ENCODE peak calls at places on chromosomes 12 and 14, in five cellular contexts. One of them, this sample, is unnamed.

GRCh38 chr12:76784600-76785051 is 20.7 kb downstream of the ZDHHC17 start:
- DNase-seq in stimulated activated CD4-positive, alpha-beta T cell treated with anti-CD3 and anti-CD28 coated beads, TNF-alpha, amount 100 ng/mL, for 1 hour: no peak
- DNase-seq in activated naive CD8-positive, alpha-beta T cell treated with anti-CD3 and anti-CD28 coated beads, Interleukin-2, amount 50 U/mL, for 24 hours: no peak
- DNase-seq in GM04503: peak
- DNase-seq in fibroblast of mammary gland: peak
- DNase-seq in this sample: no peak

GRCh38 chr12:5626146-5626545 is 194.2 kb downstream of the NTF3 start:
- DNase-seq in stimulated activated CD4-positive, alpha-beta T cell treated with anti-CD3 and anti-CD28 coated beads, TNF-alpha, amount 100 ng/mL, for 1 hour: no peak
- DNase-seq in GM04503: no peak
- DNase-seq in fibroblast of mammary gland: no peak
- DNase-seq in activated naive CD8-positive, alpha-beta T cell treated with anti-CD3 and anti-CD28 coated beads, Interleukin-2, amount 50 U/mL, for 24 hours: no peak
- DNase-seq in this sample: no peak

GRCh38 chr12:15590180-15590826 is 198.9 kb downstream of the EPS8 start:
- DNase-seq in activated naive CD8-positive, alpha-beta T cell treated with anti-CD3 and anti-CD28 coated beads, Interleukin-2, amount 50 U/mL, for 24 hours: peak
- DNase-seq in GM04503: peak
- DNase-seq in fibroblast of mammary gland: peak
- DNase-seq in stimulated activated CD4-positive, alpha-beta T cell treated with anti-CD3 and anti-CD28 coated beads, TNF-alpha, amount 100 ng/mL, for 1 hour: peak
- DNase-seq in this sample: peak

GRCh38 chr12:127819066-127819465 is 447.9 kb upstream of the TMEM132C start:
- DNase-seq in stimulated activated CD4-positive, alpha-beta T cell treated with anti-CD3 and anti-CD28 coated beads, TNF-alpha, amount 100 ng/mL, for 1 hour: no peak
- DNase-seq in GM04503: no peak
- DNase-seq in activated naive CD8-positive, alpha-beta T cell treated with anti-CD3 and anti-CD28 coated beads, Interleukin-2, amount 50 U/mL, for 24 hours: no peak
- DNase-seq in fibroblast of mammary gland: peak
- DNase-seq in this sample: no peak

GRCh38 chr12:95623554-95624170 is 72.4 kb upstream of the USP44 start:
- DNase-seq in GM04503: peak
- DNase-seq in fibroblast of mammary gland: peak
- DNase-seq in stimulated activated CD4-positive, alpha-beta T cell treated with anti-CD3 and anti-CD28 coated beads, TNF-alpha, amount 100 ng/mL, for 1 hour: no peak
- DNase-seq in activated naive CD8-positive, alpha-beta T cell treated with anti-CD3 and anti-CD28 coated beads, Interleukin-2, amount 50 U/mL, for 24 hours: peak
- DNase-seq in this sample: no peak

GRCh38 chr12:943051-943450 is 6.4 kb downstream of the RAD52 start:
- DNase-seq in activated naive CD8-positive, alpha-beta T cell treated with anti-CD3 and anti-CD28 coated beads, Interleukin-2, amount 50 U/mL, for 24 hours: no peak
- DNase-seq in stimulated activated CD4-positive, alpha-beta T cell treated with anti-CD3 and anti-CD28 coated beads, TNF-alpha, amount 100 ng/mL, for 1 hour: no peak
- DNase-seq in fibroblast of mammary gland: no peak
- DNase-seq in GM04503: no peak
- DNase-seq in this sample: no peak

GRCh38 chr14:94682736-94683135 is 70.5 kb downstream of the SERPINA3 start:
- DNase-seq in GM04503: no peak
- DNase-seq in activated naive CD8-positive, alpha-beta T cell treated with anti-CD3 and anti-CD28 coated beads, Interleukin-2, amount 50 U/mL, for 24 hours: no peak
- DNase-seq in stimulated activated CD4-positive, alpha-beta T cell treated with anti-CD3 and anti-CD28 coated beads, TNF-alpha, amount 100 ng/mL, for 1 hour: no peak
- DNase-seq in fibroblast of mammary gland: no peak
- DNase-seq in this sample: no peak

GRCh38 chr14:70735043-70735442 is 74.3 kb downstream of the MAP3K9 start:
- DNase-seq in GM04503: no peak
- DNase-seq in stimulated activated CD4-positive, alpha-beta T cell treated with anti-CD3 and anti-CD28 coated beads, TNF-alpha, amount 100 ng/mL, for 1 hour: no peak
- DNase-seq in fibroblast of mammary gland: peak
- DNase-seq in activated naive CD8-positive, alpha-beta T cell treated with anti-CD3 and anti-CD28 coated beads, Interleukin-2, amount 50 U/mL, for 24 hours: no peak
- DNase-seq in this sample: no peak

GRCh38 chr14:104460920-104461651 is 118.5 kb upstream of the C14orf180 start:
- DNase-seq in GM04503: no peak
- DNase-seq in stimulated activated CD4-positive, alpha-beta T cell treated with anti-CD3 and anti-CD28 coated beads, TNF-alpha, amount 100 ng/mL, for 1 hour: no peak
- DNase-seq in fibroblast of mammary gland: no peak
- DNase-seq in activated naive CD8-positive, alpha-beta T cell treated with anti-CD3 and anti-CD28 coated beads, Interleukin-2, amount 50 U/mL, for 24 hours: no peak
- DNase-seq in this sample: no peak

GRCh38 chr14:99261916-99262787 is 9.8 kb downstream of the BCL11B start:
- DNase-seq in stimulated activated CD4-positive, alpha-beta T cell treated with anti-CD3 and anti-CD28 coated beads, TNF-alpha, amount 100 ng/mL, for 1 hour: no peak
- DNase-seq in GM04503: no peak
- DNase-seq in fibroblast of mammary gland: no peak
- DNase-seq in activated naive CD8-positive, alpha-beta T cell treated with anti-CD3 and anti-CD28 coated beads, Interleukin-2, amount 50 U/mL, for 24 hours: peak
- DNase-seq in this sample: peak

GRCh38 chr12:15152864-15153263 is 68.4 kb downstream of the RERG start:
- DNase-seq in GM04503: no peak
- DNase-seq in activated naive CD8-positive, alpha-beta T cell treated with anti-CD3 and anti-CD28 coated beads, Interleukin-2, amount 50 U/mL, for 24 hours: no peak
- DNase-seq in stimulated activated CD4-positive, alpha-beta T cell treated with anti-CD3 and anti-CD28 coated beads, TNF-alpha, amount 100 ng/mL, for 1 hour: no peak
- DNase-seq in fibroblast of mammary gland: peak
- DNase-seq in this sample: no peak